ENCODE peak calls at places on chromosomes 13 and 19, in four cellular contexts. N is body of pancreas, S is foreskin fibroblast, K is coronary artery. U is an unnamed sample.
A peak's percentile ranks its signal among the peaks of the same experiment; 100 is the strongest.

GRCh38 chr13:39210961-39211534 is 172.8 kb downstream of the NHLRC3 start:
- DNase-seq in N (no peak), K (no peak), S (no peak), U (no peak)

GRCh38 chr13:39836038-39836437 is 180.6 kb downstream of the COG6 start:
- DNase-seq in N (no peak), S (no peak), K (no peak), U (no peak)

GRCh38 chr13:28100149-28101121 is at the start of gene FLT3:
- DNase-seq in S (peak; percentile 9), N (peak; percentile 62), K (no peak), U (peak; percentile 75)

GRCh38 chr13:85544756-85545155 is 254.5 kb downstream of the SLITRK6 start:
- DNase-seq in S (no peak), K (no peak), N (no peak), U (no peak)

GRCh38 chr19:29690842-29691241 is 24.2 kb downstream of the C19orf12 start:
- DNase-seq in N (no peak), S (no peak), K (no peak), U (no peak)

GRCh38 chr13:113545931-113546516 is 38.5 kb upstream of the TFDP1 start:
- DNase-seq in N (no peak), K (peak; percentile 67), S (no peak), U (no peak)

GRCh38 chr13:72890546-72890945 is 108.6 kb downstream of the PIBF1 start:
- DNase-seq in K (no peak), N (no peak), S (no peak), U (no peak)

GRCh38 chr19:40693896-40694295 is 3.4 kb upstream of the NUMBL start:
- DNase-seq in K (no peak), N (no peak), S (no peak), U (no peak)

GRCh38 chr13:74306496-74306895 is 172.3 kb upstream of the KLF12 start:
- DNase-seq in S (no peak), N (no peak), K (no peak), U (no peak)

GRCh38 chr13:75749407-75749806 is 113.3 kb downstream of the LMO7 start:
- DNase-seq in N (no peak), K (no peak), S (peak; percentile 56), U (peak; percentile 2)

GRCh38 chr19:49793561-49793840 is 19.6 kb downstream of the FUZ start:
- DNase-seq in S (peak; percentile 70), N (no peak), K (no peak), U (no peak)

GRCh38 chr19:34475026-34475974 is 6.3 kb upstream of the WTIP start:
- DNase-seq in N (no peak), S (peak; percentile 79), K (no peak), U (no peak)

GRCh38 chr13:40388617-40389016 is 277.8 kb downstream of the FOXO1 start:
- DNase-seq in S (peak; percentile 35), N (no peak), K (no peak), U (no peak)

GRCh38 chr19:39871886-39872866 is 26.0 kb upstream of the FBL start:
- DNase-seq in K (no peak), S (no peak), N (no peak), U (no peak)

GRCh38 chr13:32761472-32761871 is 175.2 kb downstream of the PDS5B start:
- DNase-seq in S (no peak), N (no peak), K (no peak), U (no peak)

GRCh38 chr19:50042363-50043024 is 16.7 kb downstream of the ZNF473 start:
- DNase-seq in N (no peak), K (no peak), S (no peak), U (no peak)

DNA sequence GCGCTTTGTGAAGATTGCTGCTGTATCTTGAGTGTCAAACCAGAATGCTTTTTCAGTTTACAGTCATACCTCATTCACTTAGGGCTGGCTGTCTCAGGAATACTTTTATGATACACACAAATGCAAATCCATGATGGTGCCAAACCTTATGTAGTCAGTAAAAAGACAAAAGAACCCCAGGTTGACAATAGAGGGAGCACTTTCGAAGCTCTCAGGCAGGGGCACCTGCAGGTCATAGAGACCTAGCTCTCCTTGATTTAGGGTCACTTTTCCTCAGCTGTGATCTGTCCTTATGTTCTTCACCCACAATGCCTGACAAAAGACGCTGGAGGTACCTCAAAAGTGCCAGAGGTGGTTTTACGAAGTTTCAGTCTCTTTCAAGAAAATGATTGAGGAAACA is 172.2 kb downstream of the DNAJC15 start:
- DNase-seq in S (no peak), K (no peak), N (no peak), U (no peak)
- TF ChIP-seq CTCF in S (no peak), K (no peak), N (no peak), U (no peak)

DNA sequence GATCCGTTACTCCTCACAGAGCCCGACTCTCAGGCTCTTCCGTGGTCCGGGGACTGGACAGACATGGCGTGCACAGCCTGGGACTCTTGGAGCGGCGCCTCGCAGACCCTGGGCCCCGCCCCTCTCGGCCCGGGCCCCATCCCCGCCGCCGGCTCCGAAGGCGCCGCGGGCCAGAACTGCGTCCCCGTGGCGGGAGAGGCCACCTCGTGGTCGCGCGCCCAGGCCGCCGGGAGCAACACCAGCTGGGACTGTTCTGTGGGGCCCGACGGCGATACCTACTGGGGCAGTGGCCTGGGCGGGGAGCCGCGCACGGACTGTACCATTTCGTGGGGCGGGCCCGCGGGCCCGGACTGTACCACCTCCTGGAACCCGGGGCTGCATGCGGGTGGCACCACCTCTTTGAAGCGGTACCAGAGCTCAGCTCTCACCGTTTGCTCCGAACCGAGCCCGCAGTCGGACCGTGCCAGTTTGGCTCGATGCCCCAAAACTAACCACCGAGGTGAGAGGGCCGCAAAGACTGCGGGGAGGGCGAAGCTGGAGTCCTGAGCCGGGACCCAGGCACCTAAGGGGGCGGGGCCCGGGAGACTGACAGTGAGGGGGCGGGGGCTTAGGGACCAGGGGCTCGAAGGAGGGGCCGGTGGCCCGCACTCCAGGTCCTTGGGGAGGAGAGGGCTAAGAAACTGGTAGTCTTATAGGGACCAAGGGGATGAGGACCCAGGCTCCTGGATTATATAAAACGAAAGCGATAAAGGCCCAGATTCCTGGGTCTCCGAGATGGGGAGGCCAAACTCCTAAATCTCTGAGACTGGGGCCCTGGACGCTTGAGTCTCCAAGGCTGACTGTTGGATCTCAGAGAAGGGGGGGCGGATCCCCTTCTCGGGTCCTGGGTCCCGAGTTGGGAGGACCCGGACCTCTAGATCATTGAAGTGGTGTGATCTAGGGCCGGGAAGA is 2.0 kb downstream of the ETV2 start:
- DNase-seq in N (peak; percentile 93), S (peak; percentile 76), K (peak; percentile 89), U (peak; percentile 86)
- TF ChIP-seq CTCF in N (peak; percentile 10), S (no peak), K (no peak), U (no peak)

DNA sequence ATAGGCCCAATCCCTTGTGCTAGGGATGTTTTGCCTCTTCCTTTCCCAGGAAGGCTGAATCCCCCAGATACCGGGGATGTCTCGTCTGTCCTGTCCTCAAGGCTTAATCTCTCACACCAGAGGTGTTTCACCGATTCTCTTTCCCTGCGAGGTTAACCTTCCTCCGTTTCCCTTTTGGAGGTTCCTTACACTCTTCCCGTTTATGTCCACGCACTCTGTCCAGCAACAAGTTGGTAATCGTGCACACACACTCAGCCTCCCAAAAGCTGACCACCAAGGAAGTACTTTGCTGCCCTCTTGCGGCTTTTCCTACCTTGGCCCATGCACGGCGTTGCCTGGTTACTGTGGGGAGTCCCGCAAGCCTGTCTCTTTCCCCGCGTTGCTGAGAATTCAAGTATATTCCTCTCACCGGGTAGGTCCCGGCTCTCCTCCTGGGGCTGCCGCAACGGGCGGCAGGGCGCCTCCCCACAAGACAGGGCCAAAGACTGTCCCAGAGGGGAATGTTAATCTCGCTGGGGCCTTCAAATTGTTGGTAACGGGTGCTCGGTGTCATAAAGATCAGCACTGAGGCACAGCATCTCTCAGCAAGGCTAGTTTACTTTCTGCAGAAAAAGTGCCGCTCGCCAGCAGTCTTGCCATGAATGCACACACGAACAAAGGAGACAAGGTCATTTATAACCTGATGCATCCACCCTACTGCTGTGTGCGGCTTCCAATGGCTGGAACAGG is 36.7 kb upstream of the CD177 start:
- DNase-seq in S (no peak), K (no peak), N (peak; percentile 29), U (peak; percentile 40)
- TF ChIP-seq CTCF in S (peak; percentile 36), K (no peak), N (peak; percentile 7), U (peak; percentile 23)

GRCh38 chr13:29523199-29523931 is 72.1 kb downstream of the SLC7A1 start:
- DNase-seq in N (no peak), K (peak; percentile 82), S (peak; percentile 81), U (no peak)
- TF ChIP-seq CTCF in N (no peak), K (no peak), S (no peak), U (no peak)

GRCh38 chr19:2110822-2111221 is 14.1 kb downstream of the IZUMO4 start:
- DNase-seq in N (no peak), S (no peak), K (no peak), U (no peak)
- TF ChIP-seq CTCF in N (no peak), S (no peak), K (no peak), U (no peak)

GRCh38 chr19:23541991-23542390 is 145.0 kb downstream of the ZNF675 start:
- DNase-seq in N (no peak), K (no peak), S (no peak), U (no peak)

GRCh38 chr19:23547156-23547555 is 139.9 kb downstream of the ZNF675 start:
- DNase-seq in S (no peak), K (no peak), N (no peak), U (no peak)

GRCh38 chr19:23543351-23543750 is 143.7 kb downstream of the ZNF675 start:
- DNase-seq in N (no peak), S (no peak), K (no peak), U (no peak)

GRCh38 chr19:23539499-23539898 is 144.2 kb upstream of the ZNF91 start:
- DNase-seq in N (no peak), S (no peak), K (no peak), U (no peak)

GRCh38 chr19:23542562-23542961 is 144.4 kb downstream of the ZNF675 start:
- DNase-seq in K (no peak), S (no peak), N (no peak), U (no peak)
- TF ChIP-seq CTCF in K (no peak), S (no peak), N (no peak), U (no peak)

GRCh38 chr13:19993024-19993423 is 34.5 kb downstream of the ZMYM2 start:
- DNase-seq in K (no peak), N (no peak), S (no peak), U (no peak)
- TF ChIP-seq CTCF in K (no peak), N (no peak), S (no peak), U (no peak)

DNA sequence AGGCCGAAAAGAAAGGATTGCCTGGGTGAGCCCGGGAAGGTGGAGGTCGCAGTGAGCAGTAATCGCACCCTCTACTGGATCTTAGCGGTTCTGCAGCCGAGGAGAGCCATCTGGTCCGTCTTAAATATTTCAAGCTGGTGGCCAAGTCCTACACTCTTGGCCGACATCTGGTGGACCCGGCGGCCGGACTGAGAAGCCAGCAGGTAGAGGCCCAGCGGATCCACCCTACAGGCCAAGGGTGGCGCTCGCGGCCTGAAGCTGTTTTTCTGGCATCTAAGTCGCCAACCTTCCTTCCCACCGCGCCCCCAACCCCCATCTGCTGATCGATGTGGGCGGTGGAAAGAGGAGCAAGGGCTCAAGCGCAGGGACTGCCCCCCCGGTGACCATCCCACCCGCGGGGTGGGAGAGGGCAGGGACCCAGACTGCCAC is 46.5 kb upstream of the ZNF730 start:
- DNase-seq in S (peak; percentile 23), N (peak; percentile 38), K (no peak), U (no peak)
- TF ChIP-seq CTCF in S (peak; percentile 53), N (peak; percentile 15), K (peak; percentile 34), U (no peak)

GRCh38 chr13:31174018-31174417 is 12.3 kb upstream of the HSPH1 start:
- DNase-seq in K (no peak), S (no peak), N (no peak), U (no peak)
- TF ChIP-seq CTCF in K (no peak), S (no peak), N (no peak), U (no peak)

GRCh38 chr13:110521946-110522345 is 39.6 kb downstream of the RAB20 start:
- DNase-seq in S (no peak), K (no peak), N (no peak), U (no peak)
- TF ChIP-seq CTCF in S (no peak), K (no peak), N (no peak), U (no peak)